ENCODE peak calls at places on chromosome 20, in five cellular contexts. D is substantia nigra; N is stimulated activated CD4-positive, alpha-beta T cell treated with anti-CD3 and anti-CD28 coated beads, Interleukin-4, amount 100 ng/mL, for 1 hour; C is GM23338; E is aorta. Z is an unnamed sample.

GRCh38 chr20:32581839-32582658 is 3.1 kb downstream of the NOL4L start:
- DNase-seq in D (no peak), N (no peak), C (peak), E (no peak), Z (peak)

GRCh38 chr20:2872304-2873009 is 824 bp upstream of the PTPRA start:
- DNase-seq in D (peak), N (peak), C (peak), E (peak), Z (peak)

GRCh38 chr20:11159728-11160127 is 485.9 kb upstream of the JAG1 start:
- DNase-seq in D (no peak), N (no peak), C (no peak), E (peak), Z (no peak)

GRCh38 chr20:58127731-58128130 is 100.7 kb downstream of the ANKRD60 start:
- DNase-seq in D (no peak), N (no peak), C (no peak), E (no peak), Z (peak)

GRCh38 chr20:57469418-57470211 is 55.3 kb downstream of the CTCFL start:
- DNase-seq in D (no peak), N (no peak), C (peak), E (peak), Z (no peak)

GRCh38 chr20:62898970-62899632 is 27.2 kb downstream of the DIDO1 start:
- DNase-seq in D (no peak), N (peak), C (no peak), E (no peak), Z (no peak)

GRCh38 chr20:50335105-50335504 is 144.5 kb downstream of the CEBPB start:
- DNase-seq in D (no peak), N (no peak), C (peak), E (no peak), Z (peak)

GRCh38 chr20:1946762-1947534 is 46.9 kb downstream of the PDYN start:
- DNase-seq in D (no peak), N (no peak), C (peak), E (peak), Z (peak)

GRCh38 chr20:21102691-21103311 is 3.4 kb downstream of the LINC00237 start:
- DNase-seq in D (peak), N (peak), C (peak), E (peak), Z (peak)

GRCh38 chr20:57980526-57980925 is 247.9 kb downstream of the ANKRD60 start:
- DNase-seq in D (no peak), N (no peak), C (no peak), E (no peak), Z (peak)

GRCh38 chr20:57608516-57608915 is 11.7 kb downstream of the ZBP1 start:
- DNase-seq in D (no peak), N (no peak), C (no peak), E (peak), Z (no peak)

GRCh38 chr20:60046860-60047259 is 88.6 kb downstream of the CDH26 start:
- DNase-seq in D (no peak), N (no peak), C (no peak), E (no peak), Z (no peak)

GRCh38 chr20:37388831-37389230 is 42.9 kb downstream of the SRC start:
- DNase-seq in D (no peak), N (no peak), C (no peak), E (no peak), Z (no peak)

GRCh38 chr20:3071610-3072529 is at the start of gene OXT:
- DNase-seq in D (no peak), N (peak), C (peak), E (no peak), Z (peak)

GRCh38 chr20:46334423-46334978 is 26.2 kb upstream of the CDH22 start:
- DNase-seq in D (no peak), N (no peak), C (no peak), E (no peak), Z (no peak)

GRCh38 chr20:22795897-22796296 is 211.5 kb upstream of the FOXA2 start:
- DNase-seq in D (no peak), N (no peak), C (no peak), E (peak), Z (no peak)

GRCh38 chr20:36342721-36343120 is 36.6 kb downstream of the DLGAP4 start:
- DNase-seq in D (no peak), N (no peak), C (no peak), E (no peak), Z (no peak)